ENCODE peak calls at places on chromosomes 7 and 10, in six cellular contexts. L is endothelial cell, D is AG04450, E is glutamatergic neuron, T is IMR-90, A is AG09309. Z is an unnamed sample.

GRCh38 chr10:123154943-123155505 is 822 bp downstream of the BUB3 start:
- DNase-seq in L (no peak), D (no peak), E (no peak), T (peak), A (no peak), Z (no peak)

GRCh38 chr7:1800876-1801275 is 130.8 kb downstream of the ELFN1 start:
- DNase-seq in L (no peak), D (no peak), E (no peak), T (peak), A (no peak), Z (no peak)

GRCh38 chr7:116355423-116355765 is 144.1 kb upstream of the CAV2 start:
- DNase-seq in L (no peak), D (no peak), E (no peak), T (no peak), A (no peak), Z (no peak)

GRCh38 chr7:41911792-41912191 is 208.9 kb upstream of the INHBA start:
- DNase-seq in L (no peak), D (no peak), E (no peak), T (peak), A (peak), Z (no peak)

GRCh38 chr7:1559626-1560590 is 3.9 kb upstream of the TMEM184A start:
- DNase-seq in L (no peak), D (no peak), E (no peak), T (no peak), A (no peak), Z (no peak)

GRCh38 chr10:49296826-49297225 is 2.1 kb upstream of the C10orf71 start:
- DNase-seq in L (no peak), D (no peak), E (no peak), T (no peak), A (no peak), Z (peak)

GRCh38 chr10:49300140-49300974 is 1.4 kb downstream of the C10orf71 start:
- DNase-seq in L (no peak), D (no peak), E (no peak), T (peak), A (no peak), Z (no peak)

GRCh38 chr10:16828731-16829175 is 11.5 kb upstream of the RSU1 start:
- DNase-seq in L (no peak), D (no peak), E (no peak), T (peak), A (peak), Z (no peak)

GRCh38 chr7:48938539-48938938 is 14.2 kb downstream of the CDC14C start:
- DNase-seq in L (no peak), D (no peak), E (no peak), T (no peak), A (no peak), Z (no peak)

GRCh38 chr7:31027161-31027965 is 24.7 kb upstream of the ADCYAP1R1 start:
- DNase-seq in L (peak), D (no peak), E (peak), T (no peak), A (no peak), Z (peak)

GRCh38 chr10:81018898-81019890 is 481.5 kb downstream of the SH2D4B start:
- DNase-seq in L (peak), D (no peak), E (peak), T (peak), A (peak), Z (peak)

GRCh38 chr10:78953124-78954008 is 115.4 kb upstream of the ZMIZ1 start:
- DNase-seq in L (no peak), D (no peak), E (no peak), T (no peak), A (no peak), Z (peak)

GRCh38 chr7:80869385-80869784 is 49.5 kb downstream of the SEMA3C start:
- DNase-seq in L (no peak), D (no peak), E (no peak), T (no peak), A (no peak), Z (no peak)

GRCh38 chr7:80870806-80871205 is 48.0 kb downstream of the SEMA3C start:
- DNase-seq in L (no peak), D (no peak), E (no peak), T (no peak), A (no peak), Z (no peak)

GRCh38 chr7:80875537-80876120 is 43.2 kb downstream of the SEMA3C start:
- DNase-seq in L (no peak), D (no peak), E (no peak), T (no peak), A (no peak), Z (no peak)

GRCh38 chr7:80873140-80873539 is 45.7 kb downstream of the SEMA3C start:
- DNase-seq in L (no peak), D (no peak), E (no peak), T (no peak), A (no peak), Z (no peak)

DNA sequence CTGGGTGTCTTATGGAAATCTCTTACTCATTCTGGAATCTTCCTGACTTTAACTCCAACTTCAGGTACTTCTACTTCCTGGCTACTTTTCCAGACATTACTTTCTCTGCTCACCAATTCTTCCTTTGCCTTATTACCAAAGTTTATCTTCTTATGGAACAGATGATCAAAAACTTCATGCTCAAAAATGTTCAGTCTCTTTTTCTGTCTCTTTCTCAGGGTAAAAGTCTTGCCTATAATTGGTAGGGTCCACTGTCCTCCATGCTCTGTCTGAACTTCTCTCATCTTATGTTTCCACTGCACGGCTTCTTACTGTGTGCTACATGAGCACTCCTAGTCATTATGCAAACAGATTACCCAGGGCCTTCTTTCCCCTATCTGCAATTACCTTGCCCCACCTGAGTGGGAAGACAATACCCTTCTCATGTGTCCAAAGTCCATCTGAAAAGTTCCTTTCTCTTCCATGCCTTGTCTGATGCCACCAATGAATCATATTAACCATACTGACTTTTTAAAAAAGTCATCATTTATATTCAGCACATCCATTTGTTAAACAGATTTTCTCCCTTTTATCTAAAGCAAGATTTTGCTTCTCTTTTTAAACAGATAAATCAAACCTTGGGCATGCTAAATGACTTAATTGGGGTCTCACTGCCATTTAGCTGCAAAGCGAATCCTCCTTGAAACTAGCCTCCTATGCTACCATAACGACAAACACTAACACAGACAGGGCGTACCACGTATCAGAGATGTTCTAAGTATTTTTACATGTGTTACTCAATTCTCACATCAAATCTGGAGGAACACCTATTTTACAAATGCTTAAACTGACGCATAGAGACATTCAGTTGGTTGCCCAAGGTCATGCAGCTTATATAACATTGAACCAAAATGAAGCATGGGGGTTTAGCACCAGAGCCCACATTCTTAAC is 48.8 kb downstream of the SEMA3C start:
- DNase-seq in L (no peak), D (no peak), E (no peak), T (no peak), A (no peak), Z (no peak)
- TF ChIP-seq CTCF in L (no peak), D (no peak), E (no peak), T (no peak), A (no peak), Z (no peak)

DNA sequence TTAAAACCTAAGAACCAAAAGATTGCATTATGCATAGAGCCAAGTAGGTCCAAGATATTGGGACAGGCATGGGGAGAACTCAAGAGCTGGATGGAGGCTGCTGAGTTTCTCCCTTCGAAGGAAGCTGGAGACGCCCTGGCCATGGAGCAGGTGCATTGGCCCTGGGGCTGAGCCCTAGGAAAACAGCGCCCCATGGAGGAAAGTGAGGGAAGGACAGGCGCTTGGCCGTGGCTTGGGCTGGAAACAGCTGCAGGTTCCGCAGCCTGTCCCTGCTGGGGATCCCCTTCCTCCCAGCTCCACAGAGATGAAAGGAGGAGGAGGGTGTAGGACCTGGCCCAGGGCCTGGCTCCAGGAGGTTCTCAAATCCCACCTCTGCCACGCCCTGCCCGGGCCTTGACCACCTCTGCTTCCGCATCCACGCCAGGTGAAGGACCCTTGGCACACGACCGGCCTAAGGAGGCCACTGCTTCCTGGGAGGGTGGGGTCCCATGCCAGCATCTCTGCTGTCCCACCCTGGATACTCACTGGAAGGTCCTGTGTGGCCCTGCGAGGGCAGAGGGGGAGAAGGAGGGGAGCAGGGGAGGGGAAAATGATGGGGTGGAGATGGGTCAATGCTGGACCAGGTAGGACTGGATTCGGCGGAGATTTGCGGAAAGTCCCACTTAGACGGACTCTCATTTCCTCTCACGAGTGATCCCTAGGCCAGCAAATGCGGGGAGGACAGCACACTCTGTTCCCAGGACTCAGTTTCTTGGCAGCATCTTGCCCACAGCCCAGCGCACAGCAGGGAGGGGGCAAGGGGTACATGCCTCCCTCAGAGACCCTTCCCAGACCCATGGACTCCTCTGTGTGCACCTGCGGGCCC is 258.6 kb upstream of the TCERG1L start:
- DNase-seq in L (no peak), D (no peak), E (no peak), T (no peak), A (no peak), Z (peak)
- TF ChIP-seq CTCF in L (no peak), D (no peak), E (peak), T (no peak), A (no peak), Z (peak)

GRCh38 chr7:83362786-83363185 is 200.1 kb upstream of the PCLO start:
- DNase-seq in L (no peak), D (no peak), E (no peak), T (no peak), A (no peak), Z (no peak)

GRCh38 chr7:83365746-83366145 is 203.1 kb upstream of the PCLO start:
- DNase-seq in L (no peak), D (no peak), E (no peak), T (no peak), A (no peak), Z (no peak)

DNA sequence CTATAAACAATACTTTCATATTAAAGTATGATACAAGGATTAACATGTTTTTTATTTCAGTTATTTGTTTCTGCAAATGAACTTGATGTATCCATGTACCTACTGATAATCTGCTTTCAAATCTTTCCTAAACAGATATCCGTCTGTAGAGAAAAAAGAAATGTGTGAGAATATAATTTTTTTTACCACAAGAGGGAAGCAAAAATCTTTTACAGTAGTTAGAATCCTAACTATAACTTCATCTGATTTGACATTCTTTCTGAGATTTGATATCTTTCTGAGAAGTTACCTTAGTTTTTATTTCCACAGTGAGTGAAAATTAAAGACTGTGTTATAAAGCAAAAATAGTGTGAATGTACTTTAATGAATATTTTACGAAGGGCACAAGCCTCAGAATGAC is 203.9 kb upstream of the PCLO start:
- DNase-seq in L (no peak), D (no peak), E (no peak), T (no peak), A (no peak), Z (no peak)
- TF ChIP-seq CTCF in L (peak), D (no peak), E (no peak), T (no peak), A (no peak), Z (no peak)

DNA sequence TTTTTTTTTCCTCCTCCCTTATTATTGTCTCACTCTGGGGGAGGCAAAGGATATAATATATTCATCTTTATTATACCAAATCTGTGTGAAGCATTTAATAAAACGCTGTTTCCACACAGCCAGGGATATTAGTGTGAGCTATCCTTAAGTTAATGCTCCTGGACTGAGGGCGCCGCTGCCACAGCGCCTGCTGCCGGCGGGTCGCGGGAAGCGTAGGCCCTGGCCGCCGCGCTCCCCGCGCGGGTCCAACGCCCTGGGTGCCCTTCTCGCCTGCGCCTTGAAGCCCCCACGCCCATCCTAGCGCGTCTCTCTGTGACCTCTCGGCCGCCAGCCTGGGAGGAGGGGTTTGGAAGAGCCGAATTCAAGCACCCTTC is 9.5 kb upstream of the LBX1 start:
- DNase-seq in L (peak), D (no peak), E (peak), T (no peak), A (no peak), Z (peak)
- TF ChIP-seq CTCF in L (peak), D (peak), E (peak), T (peak), A (no peak), Z (peak)

DNA sequence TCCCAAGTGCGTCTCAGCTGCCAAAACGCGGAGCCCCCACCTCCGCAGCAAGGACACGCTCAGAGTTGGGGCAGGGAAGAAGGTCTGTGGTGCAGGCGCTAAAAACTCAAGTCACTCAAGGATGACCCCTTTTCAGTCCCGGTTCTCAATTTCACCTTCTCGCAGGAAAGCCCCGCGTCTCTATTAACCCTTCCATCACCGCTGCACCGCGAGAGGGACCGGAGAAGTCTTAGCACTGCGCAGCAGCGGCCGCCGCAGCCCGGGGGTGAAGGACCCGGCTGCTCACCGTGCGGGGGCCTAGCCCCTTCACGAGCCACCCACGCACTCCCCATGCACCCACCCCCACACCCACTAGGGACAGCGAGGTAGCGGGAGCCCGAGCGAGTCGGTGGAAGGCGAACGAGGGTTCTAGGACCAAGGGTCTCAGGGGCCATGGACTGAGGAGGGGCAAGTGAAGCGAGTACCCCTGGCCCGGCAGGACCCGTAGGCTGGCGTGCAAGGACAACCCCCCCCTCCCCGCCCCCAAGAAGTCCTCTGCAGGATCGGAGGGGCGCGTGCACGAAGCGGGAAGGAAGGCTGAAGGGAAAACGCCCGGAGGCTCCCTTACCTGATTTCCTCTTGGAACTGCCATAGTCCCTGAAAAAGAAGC is 162.8 kb downstream of the SH3PXD2A start:
- DNase-seq in L (no peak), D (no peak), E (no peak), T (no peak), A (no peak), Z (peak)
- TF ChIP-seq CTCF in L (no peak), D (no peak), E (no peak), T (no peak), A (no peak), Z (no peak)

GRCh38 chr7:149624006-149624405 is 126.4 kb upstream of the ZNF746 start:
- DNase-seq in L (peak), D (no peak), E (peak), T (peak), A (no peak), Z (peak)
- TF ChIP-seq CTCF in L (no peak), D (no peak), E (no peak), T (no peak), A (no peak), Z (no peak)

GRCh38 chr7:158973440-158973839 is 117.1 kb downstream of the DYNC2I1 start:
- DNase-seq in L (no peak), D (no peak), E (peak), T (no peak), A (no peak), Z (peak)
- TF ChIP-seq CTCF in L (no peak), D (no peak), E (peak), T (no peak), A (no peak), Z (peak)

GRCh38 chr10:116316533-116316932 is 7.7 kb upstream of the CCDC172 start:
- DNase-seq in L (no peak), D (no peak), E (no peak), T (no peak), A (no peak), Z (no peak)
- TF ChIP-seq CTCF in L (no peak), D (no peak), E (no peak), T (no peak), A (no peak), Z (no peak)

GRCh38 chr7:156895024-156895780 is 2.2 kb upstream of the LMBR1 start:
- DNase-seq in L (no peak), D (no peak), E (no peak), T (no peak), A (no peak), Z (no peak)
- TF ChIP-seq CTCF in L (no peak), D (no peak), E (no peak), T (no peak), A (no peak), Z (no peak)

Z was measured in nephron progenitor cell.